ENCODE peak calls at places on chromosomes 12 and 14, in seven cellular contexts. B, W, V, O, Z, S and T are unnamed samples.

GRCh38 chr14:29545714-29546113 is 381.9 kb downstream of the PRKD1 start:
- DNase-seq in B (no peak), W (no peak), V (no peak), O (no peak), Z (no peak), S (no peak), T (no peak)

GRCh38 chr12:9333129-9333528 is 124.9 kb upstream of the PZP start:
- DNase-seq in B (no peak), W (no peak), V (no peak), O (no peak), Z (no peak), S (no peak), T (no peak)

GRCh38 chr14:103857256-103857655 is 9.9 kb upstream of the PPP1R13B start:
- DNase-seq in B (no peak), W (no peak), V (no peak), O (no peak), Z (no peak), S (no peak), T (no peak)

GRCh38 chr14:75697371-75697770 is 36.3 kb downstream of the TTLL5 start:
- DNase-seq in B (no peak), W (no peak), V (no peak), O (no peak), Z (no peak), S (no peak), T (no peak)

GRCh38 chr12:104360157-104360556 is 56.6 kb downstream of the EID3 start:
- DNase-seq in B (no peak), W (no peak), V (no peak), O (no peak), Z (no peak), S (no peak), T (peak; percentile 48)

GRCh38 chr12:102816816-102817434 is 100.1 kb downstream of the PAH start:
- DNase-seq in B (peak; percentile 15), W (no peak), V (no peak), O (no peak), Z (no peak), S (no peak), T (no peak)

GRCh38 chr14:41586237-41586636 is 20.4 kb upstream of the LRFN5 start:
- DNase-seq in B (no peak), W (no peak), V (no peak), O (no peak), Z (no peak), S (no peak), T (no peak)

GRCh38 chr14:64337901-64338615 is 43.9 kb upstream of the ESR2 start:
- DNase-seq in B (peak; percentile 49), W (no peak), V (no peak), O (peak; percentile 31), Z (peak; percentile 59), S (no peak), T (no peak)

GRCh38 chr14:24329736-24330135 is 5.1 kb downstream of the ADCY4 start:
- DNase-seq in B (no peak), W (no peak), V (no peak), O (peak; percentile 62), Z (peak; percentile 69), S (no peak), T (peak; percentile 76)

GRCh38 chr12:49932746-49933145 is 17.8 kb upstream of the AQP2 start:
- DNase-seq in B (no peak), W (no peak), V (peak; percentile 17), O (no peak), Z (no peak), S (no peak), T (no peak)

GRCh38 chr14:79543966-79544365 is 667.3 kb downstream of the DIO2 start:
- DNase-seq in B (peak; percentile 2), W (no peak), V (no peak), O (no peak), Z (no peak), S (no peak), T (no peak)

GRCh38 chr14:31880935-31881334 is 196.2 kb upstream of the ARHGAP5 start:
- DNase-seq in B (peak; percentile 8), W (no peak), V (no peak), O (no peak), Z (peak; percentile 13), S (no peak), T (no peak)

GRCh38 chr14:51093371-51094281 is 1.3 kb downstream of the TRIM9 start:
- DNase-seq in B (peak; percentile 76), W (no peak), V (peak; percentile 72), O (no peak), Z (peak; percentile 54), S (no peak), T (peak; percentile 70)

GRCh38 chr12:132257206-132257954 is 72.0 kb downstream of the GALNT9 start:
- DNase-seq in B (no peak), W (no peak), V (no peak), O (no peak), Z (no peak), S (no peak), T (no peak)

GRCh38 chr12:65496617-65497016 is 218.1 kb downstream of the MSRB3 start:
- DNase-seq in B (no peak), W (no peak), V (no peak), O (no peak), Z (no peak), S (no peak), T (no peak)

GRCh38 chr14:101132051-101132541 is 228.6 kb upstream of the RTL1 start:
- DNase-seq in B (no peak), W (no peak), V (peak; percentile 29), O (peak; percentile 22), Z (no peak), S (no peak), T (no peak)

GRCh38 chr12:34398366-34398705 is 376.0 kb downstream of the ALG10 start:
- DNase-seq in B (no peak), W (peak; percentile 8), V (no peak), O (peak; percentile 16), Z (peak; percentile 2), S (no peak), T (peak; percentile 40)

GRCh38 chr12:54412786-54413185 is 6.3 kb downstream of the ITGA5 start:
- DNase-seq in B (no peak), W (no peak), V (no peak), O (no peak), Z (no peak), S (no peak), T (peak; percentile 60)

GRCh38 chr12:54413284-54414190 is 5.5 kb downstream of the ITGA5 start:
- DNase-seq in B (no peak), W (no peak), V (no peak), O (peak; percentile 37), Z (peak; percentile 55), S (no peak), T (peak; percentile 79)

GRCh38 chr12:54412348-54412747 is 6.7 kb downstream of the ITGA5 start:
- DNase-seq in B (no peak), W (no peak), V (no peak), O (no peak), Z (no peak), S (no peak), T (peak; percentile 56)

GRCh38 chr12:54415223-54415929 is 3.7 kb downstream of the ITGA5 start:
- DNase-seq in B (no peak), W (no peak), V (no peak), O (no peak), Z (no peak), S (no peak), T (peak; percentile 68)

DNA sequence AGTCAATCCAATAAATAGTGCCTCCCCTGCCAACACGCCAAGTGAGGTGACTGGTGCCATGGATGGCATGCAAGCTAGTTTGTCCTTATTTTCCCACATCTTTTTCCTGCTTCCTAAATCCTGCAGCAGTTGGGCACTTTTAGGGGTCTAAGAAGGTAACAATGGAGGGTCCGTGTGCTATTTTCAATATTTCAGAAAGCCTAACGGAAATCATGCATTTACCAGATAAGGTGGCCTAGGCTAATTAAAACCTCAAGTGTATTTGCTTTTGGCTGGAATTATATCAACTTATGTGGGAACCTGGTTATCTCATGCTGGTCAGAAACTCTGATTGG is 4.9 kb downstream of the ITGA5 start:
- DNase-seq in B (no peak), W (no peak), V (no peak), O (no peak), Z (no peak), S (no peak), T (no peak)
- H3K4me3 ChIP-seq in B (no peak overlapping the region), W (peak overlapping the region; percentile 34), V (peak overlapping the region; percentile 17), O (peak overlapping the region; percentile 4), Z (peak overlapping the region; percentile 98), S (no peak overlapping the region), T (peak overlapping the region; percentile 96)

DNA sequence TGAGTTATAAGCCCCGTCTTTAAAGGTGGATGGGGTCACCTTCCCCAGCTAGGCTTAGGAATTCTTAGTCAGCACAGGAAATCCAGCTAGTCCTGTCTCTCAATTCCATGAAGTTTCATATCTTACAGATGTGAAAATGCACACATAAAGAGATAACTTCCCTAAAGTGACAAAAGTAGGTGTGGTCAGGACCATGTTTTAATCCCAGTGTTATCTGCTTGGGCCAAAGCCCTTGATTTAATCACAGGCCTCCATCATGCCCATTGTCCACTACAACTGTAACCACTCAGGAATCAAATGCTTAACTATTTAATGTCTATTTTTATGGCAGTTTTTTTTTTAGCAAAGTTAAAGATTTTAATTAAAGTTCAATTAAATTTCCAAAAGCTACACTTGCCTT is 194.4 kb upstream of the BTG1 start:
- DNase-seq in B (no peak), W (no peak), V (no peak), O (no peak), Z (no peak), S (no peak), T (no peak)
- TF ChIP-seq EP300 in B (no peak), W (no peak), V (no peak), O (no peak), Z (no peak), S (no peak), T (no peak)

GRCh38 chr12:71686658-71687025 is 760 bp downstream of the TMEM19 start:
- DNase-seq in B (no peak), W (no peak), V (no peak), O (no peak), Z (no peak), S (no peak), T (no peak)

GRCh38 chr12:71685961-71686657 is at the start of gene TMEM19:
- DNase-seq in B (peak; percentile 85), W (peak; percentile 74), V (peak; percentile 91), O (peak; percentile 93), Z (peak; percentile 93), S (peak; percentile 65), T (peak; percentile 94)

GRCh38 chr12:71683633-71684032 is 2.2 kb upstream of the TMEM19 start:
- DNase-seq in B (no peak), W (no peak), V (no peak), O (no peak), Z (no peak), S (no peak), T (no peak)

GRCh38 chr12:71684081-71684480 is 1.8 kb upstream of the TMEM19 start:
- DNase-seq in B (no peak), W (no peak), V (no peak), O (no peak), Z (no peak), S (no peak), T (no peak)

GRCh38 chr12:71685312-71685906 is 473 bp upstream of the TMEM19 start:
- DNase-seq in B (no peak), W (no peak), V (peak; percentile 40), O (no peak), Z (peak; percentile 14), S (no peak), T (no peak)
- H3K4me3 ChIP-seq in B (peak overlapping the region; percentile 58), W (peak overlapping the region; percentile 60), V (peak overlapping the region; percentile 61), O (peak overlapping the region; percentile 67), Z (peak overlapping the region; percentile 78), S (peak overlapping the region; percentile 70), T (peak overlapping the region; percentile 76)

DNA sequence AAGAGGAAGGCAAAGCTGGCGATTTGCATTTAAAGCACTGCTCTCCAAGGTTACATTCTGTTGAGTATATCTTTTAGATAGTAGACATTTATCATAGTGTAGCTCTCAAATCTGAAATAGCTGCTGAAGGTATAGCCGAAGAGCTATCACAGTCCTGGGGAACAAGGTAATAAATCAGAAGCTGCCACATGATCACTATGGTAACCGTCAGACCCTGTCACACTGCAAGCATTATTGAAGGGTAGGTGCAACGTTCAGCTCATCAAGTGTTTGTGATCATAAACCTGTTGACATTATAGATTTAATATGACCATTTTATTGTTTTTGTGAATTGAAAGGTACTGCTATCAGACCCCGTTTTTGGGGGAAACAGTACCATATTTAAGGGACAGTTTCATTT is 297.5 kb upstream of the E2F7 start:
- DNase-seq in B (no peak), W (no peak), V (no peak), O (no peak), Z (no peak), S (no peak), T (no peak)
- TF ChIP-seq EP300 in B (no peak), W (no peak), V (no peak), O (no peak), Z (no peak), S (no peak), T (no peak)